ENCODE peak calls at places on chromosomes 16 and 17, in six cellular contexts. One of them, this sample, is unnamed.

GRCh38 chr16:75928295-75928694 is 202.0 kb upstream of the CPHXL start:
- DNase-seq in heart left ventricle: no peak
- DNase-seq in LNCaP clone FGC: no peak
- DNase-seq in osteoblast: no peak
- DNase-seq in colonic mucosa: no peak
- DNase-seq in kidney: no peak
- DNase-seq in this sample: no peak

GRCh38 chr17:39027037-39027436 is 59.8 kb upstream of the FBXO47 start:
- DNase-seq in kidney: peak; percentile 88
- DNase-seq in osteoblast: no peak
- DNase-seq in heart left ventricle: peak; percentile 86
- DNase-seq in LNCaP clone FGC: peak; percentile 67
- DNase-seq in colonic mucosa: peak; percentile 75
- DNase-seq in this sample: peak; percentile 68

GRCh38 chr17:72004011-72004427 is 116.8 kb upstream of the SOX9 start:
- DNase-seq in LNCaP clone FGC: no peak
- DNase-seq in kidney: no peak
- DNase-seq in osteoblast: no peak
- DNase-seq in colonic mucosa: no peak
- DNase-seq in heart left ventricle: no peak
- DNase-seq in this sample: peak; percentile 78

GRCh38 chr17:64230551-64231408 is 32.3 kb downstream of the TEX2 start:
- DNase-seq in osteoblast: peak; percentile 85
- DNase-seq in LNCaP clone FGC: no peak
- DNase-seq in heart left ventricle: no peak
- DNase-seq in colonic mucosa: no peak
- DNase-seq in kidney: no peak
- DNase-seq in this sample: peak; percentile 52

GRCh38 chr17:75619506-75620431 is 13.5 kb upstream of the SMIM5 start:
- DNase-seq in LNCaP clone FGC: no peak
- DNase-seq in heart left ventricle: peak; percentile 67
- DNase-seq in colonic mucosa: no peak
- DNase-seq in osteoblast: peak; percentile 98
- DNase-seq in kidney: no peak
- DNase-seq in this sample: peak; percentile 52

GRCh38 chr16:66703359-66704215 is 7.0 kb upstream of the CMTM4 start:
- DNase-seq in LNCaP clone FGC: no peak
- DNase-seq in osteoblast: no peak
- DNase-seq in kidney: peak; percentile 46
- DNase-seq in colonic mucosa: no peak
- DNase-seq in heart left ventricle: no peak
- DNase-seq in this sample: no peak

GRCh38 chr17:65121916-65122821 is 15.0 kb upstream of the RGS9 start:
- DNase-seq in heart left ventricle: no peak
- DNase-seq in colonic mucosa: no peak
- DNase-seq in osteoblast: no peak
- DNase-seq in kidney: no peak
- DNase-seq in LNCaP clone FGC: no peak
- DNase-seq in this sample: no peak

GRCh38 chr17:80673152-80673920 is 128.7 kb downstream of the RPTOR start:
- DNase-seq in colonic mucosa: no peak
- DNase-seq in osteoblast: no peak
- DNase-seq in heart left ventricle: no peak
- DNase-seq in kidney: no peak
- DNase-seq in LNCaP clone FGC: no peak
- DNase-seq in this sample: no peak

GRCh38 chr17:76056882-76057281 is 15.4 kb downstream of the SRP68 start:
- DNase-seq in LNCaP clone FGC: no peak
- DNase-seq in heart left ventricle: no peak
- DNase-seq in osteoblast: no peak
- DNase-seq in colonic mucosa: no peak
- DNase-seq in kidney: no peak
- DNase-seq in this sample: no peak

GRCh38 chr17:64459284-64459747 is 10.4 kb downstream of the MILR1 start:
- DNase-seq in osteoblast: peak; percentile 81
- DNase-seq in LNCaP clone FGC: no peak
- DNase-seq in colonic mucosa: no peak
- DNase-seq in heart left ventricle: no peak
- DNase-seq in kidney: no peak
- DNase-seq in this sample: peak; percentile 43

GRCh38 chr16:88442811-88443576 is 10.1 kb upstream of the ZFPM1 start:
- DNase-seq in kidney: peak; percentile 92
- DNase-seq in LNCaP clone FGC: no peak
- DNase-seq in heart left ventricle: peak; percentile 90
- DNase-seq in colonic mucosa: peak; percentile 84
- DNase-seq in osteoblast: peak; percentile 100
- DNase-seq in this sample: peak; percentile 55

GRCh38 chr17:79840204-79840988 is 1.2 kb upstream of the CBX4 start:
- DNase-seq in osteoblast: peak; percentile 87
- DNase-seq in kidney: peak; percentile 86
- DNase-seq in colonic mucosa: peak; percentile 60
- DNase-seq in heart left ventricle: peak; percentile 85
- DNase-seq in LNCaP clone FGC: no peak
- DNase-seq in this sample: peak; percentile 57

GRCh38 chr17:77331161-77331864 is 190.5 kb downstream of the SEC14L1 start:
- DNase-seq in colonic mucosa: peak; percentile 97
- DNase-seq in osteoblast: peak; percentile 97
- DNase-seq in LNCaP clone FGC: peak; percentile 38
- DNase-seq in heart left ventricle: peak; percentile 96
- DNase-seq in kidney: peak; percentile 96
- DNase-seq in this sample: peak; percentile 92

GRCh38 chr16:1989209-1989825 is 453 bp upstream of the SYNGR3 start:
- DNase-seq in heart left ventricle: no peak
- DNase-seq in LNCaP clone FGC: no peak
- DNase-seq in osteoblast: no peak
- DNase-seq in colonic mucosa: peak; percentile 44
- DNase-seq in kidney: no peak
- DNase-seq in this sample: no peak

GRCh38 chr16:31920373-31920772 is 46.8 kb downstream of the ZNF267 start:
- DNase-seq in heart left ventricle: no peak
- DNase-seq in kidney: no peak
- DNase-seq in LNCaP clone FGC: no peak
- DNase-seq in colonic mucosa: no peak
- DNase-seq in osteoblast: no peak
- DNase-seq in this sample: no peak

GRCh38 chr17:67488161-67488560 is 111.1 kb downstream of the PITPNC1 start:
- DNase-seq in osteoblast: no peak
- DNase-seq in kidney: no peak
- DNase-seq in heart left ventricle: no peak
- DNase-seq in colonic mucosa: no peak
- DNase-seq in LNCaP clone FGC: no peak
- DNase-seq in this sample: peak; percentile 19

GRCh38 chr16:82936941-82937551 is 310.3 kb downstream of the CDH13 start:
- DNase-seq in colonic mucosa: no peak
- DNase-seq in LNCaP clone FGC: no peak
- DNase-seq in kidney: no peak
- DNase-seq in heart left ventricle: no peak
- DNase-seq in osteoblast: no peak
- DNase-seq in this sample: no peak

GRCh38 chr17:18005496-18005895 is 32.8 kb downstream of the DRC3 start:
- DNase-seq in kidney: no peak
- DNase-seq in LNCaP clone FGC: no peak
- DNase-seq in colonic mucosa: no peak
- DNase-seq in heart left ventricle: no peak
- DNase-seq in osteoblast: no peak
- DNase-seq in this sample: no peak

GRCh38 chr17:40839194-40839593 is 16.8 kb upstream of the KRT10 start:
- DNase-seq in kidney: no peak
- DNase-seq in heart left ventricle: no peak
- DNase-seq in colonic mucosa: no peak
- DNase-seq in osteoblast: no peak
- DNase-seq in LNCaP clone FGC: no peak
- DNase-seq in this sample: no peak

GRCh38 chr17:34617398-34617797 is 38.0 kb downstream of the TMEM132E start:
- DNase-seq in heart left ventricle: no peak
- DNase-seq in osteoblast: no peak
- DNase-seq in LNCaP clone FGC: no peak
- DNase-seq in colonic mucosa: no peak
- DNase-seq in kidney: no peak
- DNase-seq in this sample: no peak

GRCh38 chr17:34615326-34615725 is 35.9 kb downstream of the TMEM132E start:
- DNase-seq in heart left ventricle: no peak
- DNase-seq in kidney: no peak
- DNase-seq in LNCaP clone FGC: no peak
- DNase-seq in colonic mucosa: no peak
- DNase-seq in osteoblast: no peak
- DNase-seq in this sample: no peak

GRCh38 chr17:34614698-34615097 is 35.3 kb downstream of the TMEM132E start:
- DNase-seq in heart left ventricle: no peak
- DNase-seq in kidney: no peak
- DNase-seq in LNCaP clone FGC: no peak
- DNase-seq in colonic mucosa: no peak
- DNase-seq in osteoblast: peak; percentile 62
- DNase-seq in this sample: no peak

GRCh38 chr17:34613064-34614019 is 34.0 kb downstream of the TMEM132E start:
- DNase-seq in LNCaP clone FGC: no peak
- DNase-seq in colonic mucosa: no peak
- DNase-seq in osteoblast: no peak
- DNase-seq in kidney: peak; percentile 79
- DNase-seq in heart left ventricle: no peak
- DNase-seq in this sample: no peak

GRCh38 chr17:34616148-34616547 is 36.8 kb downstream of the TMEM132E start:
- DNase-seq in LNCaP clone FGC: no peak
- DNase-seq in colonic mucosa: no peak
- DNase-seq in osteoblast: no peak
- DNase-seq in kidney: no peak
- DNase-seq in heart left ventricle: no peak
- DNase-seq in this sample: no peak
- H3K4me3 ChIP-seq in LNCaP clone FGC: no peak overlapping the region
- H3K4me3 ChIP-seq in colonic mucosa: no peak overlapping the region
- H3K4me3 ChIP-seq in osteoblast: no peak overlapping the region
- H3K4me3 ChIP-seq in kidney: no peak overlapping the region
- H3K4me3 ChIP-seq in heart left ventricle: no peak overlapping the region
- H3K4me3 ChIP-seq in this sample: no peak overlapping the region

GRCh38 chr16:19109288-19109664 is 4.5 kb upstream of the ITPRIPL2 start:
- DNase-seq in heart left ventricle: no peak
- DNase-seq in colonic mucosa: no peak
- DNase-seq in osteoblast: no peak
- DNase-seq in LNCaP clone FGC: no peak
- DNase-seq in kidney: no peak
- DNase-seq in this sample: no peak
- H3K4me3 ChIP-seq in heart left ventricle: no peak overlapping the region
- H3K4me3 ChIP-seq in colonic mucosa: no peak overlapping the region
- H3K4me3 ChIP-seq in osteoblast: no peak overlapping the region
- H3K4me3 ChIP-seq in LNCaP clone FGC: no peak overlapping the region
- H3K4me3 ChIP-seq in kidney: no peak overlapping the region
- H3K4me3 ChIP-seq in this sample: no peak overlapping the region

GRCh38 chr17:30345089-30345433 is 11.2 kb upstream of the TMIGD1 start:
- DNase-seq in LNCaP clone FGC: no peak
- DNase-seq in osteoblast: no peak
- DNase-seq in colonic mucosa: no peak
- DNase-seq in heart left ventricle: no peak
- DNase-seq in kidney: no peak
- DNase-seq in this sample: no peak
- H3K4me3 ChIP-seq in LNCaP clone FGC: no peak overlapping the region
- H3K4me3 ChIP-seq in osteoblast: no peak overlapping the region
- H3K4me3 ChIP-seq in colonic mucosa: no peak overlapping the region
- H3K4me3 ChIP-seq in heart left ventricle: no peak overlapping the region
- H3K4me3 ChIP-seq in kidney: no peak overlapping the region
- H3K4me3 ChIP-seq in this sample: no peak overlapping the region

GRCh38 chr17:32341857-32342602 is at the start of gene C17orf75:
- DNase-seq in osteoblast: peak; percentile 94
- DNase-seq in LNCaP clone FGC: no peak
- DNase-seq in heart left ventricle: peak; percentile 89
- DNase-seq in kidney: peak; percentile 92
- DNase-seq in colonic mucosa: peak; percentile 81
- DNase-seq in this sample: peak; percentile 86

GRCh38 chr17:32345953-32346600 is 3.9 kb upstream of the ZNF207 start:
- DNase-seq in colonic mucosa: no peak
- DNase-seq in osteoblast: no peak
- DNase-seq in LNCaP clone FGC: no peak
- DNase-seq in heart left ventricle: no peak
- DNase-seq in kidney: no peak
- DNase-seq in this sample: no peak

GRCh38 chr17:32348483-32348800 is 1.5 kb upstream of the ZNF207 start:
- DNase-seq in LNCaP clone FGC: no peak
- DNase-seq in colonic mucosa: peak; percentile 40
- DNase-seq in kidney: no peak
- DNase-seq in heart left ventricle: no peak
- DNase-seq in osteoblast: no peak
- DNase-seq in this sample: no peak

GRCh38 chr17:32341141-32341856 is 674 bp downstream of the C17orf75 start:
- DNase-seq in heart left ventricle: no peak
- DNase-seq in colonic mucosa: peak; percentile 36
- DNase-seq in LNCaP clone FGC: no peak
- DNase-seq in kidney: no peak
- DNase-seq in osteoblast: no peak
- DNase-seq in this sample: no peak

GRCh38 chr17:32342603-32343325 is 791 bp upstream of the C17orf75 start:
- DNase-seq in LNCaP clone FGC: no peak
- DNase-seq in colonic mucosa: no peak
- DNase-seq in heart left ventricle: no peak
- DNase-seq in kidney: no peak
- DNase-seq in osteoblast: no peak
- DNase-seq in this sample: no peak
- H3K4me3 ChIP-seq in LNCaP clone FGC: peak overlapping the region; percentile 66
- H3K4me3 ChIP-seq in colonic mucosa: peak overlapping the region; percentile 49
- H3K4me3 ChIP-seq in heart left ventricle: peak overlapping the region; percentile 67
- H3K4me3 ChIP-seq in kidney: peak overlapping the region; percentile 82
- H3K4me3 ChIP-seq in osteoblast: peak overlapping the region; percentile 83
- H3K4me3 ChIP-seq in this sample: peak overlapping the region; percentile 70

GRCh38 chr16:15434425-15435215 is at the start of gene BMERB1:
- DNase-seq in heart left ventricle: peak; percentile 82
- DNase-seq in osteoblast: peak; percentile 93
- DNase-seq in kidney: peak; percentile 90
- DNase-seq in colonic mucosa: peak; percentile 61
- DNase-seq in LNCaP clone FGC: no peak
- DNase-seq in this sample: peak; percentile 80
- H3K4me3 ChIP-seq in heart left ventricle: peak within 1 kb of the TSS; percentile 59
- H3K4me3 ChIP-seq in osteoblast: peak within 1 kb of the TSS; percentile 91
- H3K4me3 ChIP-seq in kidney: peak within 1 kb of the TSS; percentile 84
- H3K4me3 ChIP-seq in colonic mucosa: peak within 1 kb of the TSS; percentile 41
- H3K4me3 ChIP-seq in LNCaP clone FGC: peak within 1 kb of the TSS; percentile 59
- H3K4me3 ChIP-seq in this sample: peak within 1 kb of the TSS; percentile 78